ENCODE peak calls at places on chromosomes 16 and 17, in five cellular contexts. M is gastrocnemius medialis, Z is H54, J is IMR-90, H is prostate gland. K is an unnamed sample.

GRCh38 chr16:54933281-54934150 is 2.9 kb downstream of the IRX5 start:
- DNase-seq in M (no peak), J (no peak), Z (no peak), H (no peak), K (no peak)

GRCh38 chr16:61274211-61274610 is 762.0 kb downstream of the CDH8 start:
- DNase-seq in M (no peak), J (no peak), Z (no peak), H (no peak), K (no peak)

GRCh38 chr17:31499771-31500554 is 108.5 kb downstream of the RAB11FIP4 start:
- DNase-seq in Z (peak; percentile 30), M (peak; percentile 85), H (no peak), J (peak; percentile 22), K (peak; percentile 64)

GRCh38 chr16:56983211-56983751 is 6.1 kb upstream of the NLRC5 start:
- DNase-seq in Z (no peak), H (no peak), M (no peak), J (no peak), K (no peak)

GRCh38 chr17:13362341-13363122 is 239.2 kb downstream of the HS3ST3A1 start:
- DNase-seq in M (no peak), H (no peak), Z (no peak), J (peak; percentile 91), K (peak; percentile 35)

GRCh38 chr17:57879437-57880085 is 29.7 kb upstream of the MRPS23 start:
- DNase-seq in M (peak; percentile 77), Z (peak; percentile 74), H (peak; percentile 43), J (no peak), K (no peak)

GRCh38 chr16:79632289-79632688 is 31.8 kb upstream of the MAF start:
- DNase-seq in J (no peak), H (no peak), Z (no peak), M (no peak), K (no peak)

GRCh38 chr17:29119265-29119664 is 60.9 kb downstream of the MYO18A start:
- DNase-seq in Z (no peak), H (no peak), J (no peak), M (no peak), K (no peak)

GRCh38 chr16:47316686-47317085 is 144.2 kb downstream of the ITFG1 start:
- DNase-seq in Z (no peak), J (no peak), H (no peak), M (no peak), K (no peak)

GRCh38 chr17:81967533-81968395 is 6.8 kb upstream of the NOTUM start:
- DNase-seq in M (peak; percentile 55), H (peak; percentile 40), Z (peak; percentile 80), J (peak; percentile 32), K (peak; percentile 84)

DNA sequence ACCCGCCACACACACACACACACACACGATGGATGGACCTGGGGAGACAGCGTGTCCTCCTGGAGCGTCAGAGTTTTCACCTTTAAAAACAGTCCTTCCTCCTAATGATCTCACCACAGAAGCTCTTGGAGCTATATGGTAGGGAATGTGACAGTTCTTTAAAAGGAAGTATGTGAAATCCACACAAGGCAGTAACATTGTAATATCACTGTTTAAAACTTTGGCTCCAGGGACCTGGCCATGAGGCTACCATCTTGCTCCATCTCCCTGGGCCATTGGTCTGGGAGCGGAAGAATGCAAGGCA is 302.4 kb downstream of the SOX9 start:
- DNase-seq in J (no peak), M (no peak), H (no peak), Z (no peak), K (no peak)
- TF ChIP-seq POLR2A in J (no peak), M (no peak), H (no peak), Z (no peak), K (no peak)

GRCh38 chr17:44749076-44750020 is 9.4 kb upstream of the ADAM11 start:
- DNase-seq in Z (no peak), H (no peak), M (no peak), J (no peak), K (no peak)

GRCh38 chr17:44747566-44747965 is 11.2 kb upstream of the ADAM11 start:
- DNase-seq in H (no peak), M (no peak), Z (no peak), J (no peak), K (no peak)

GRCh38 chr17:44741316-44741715 is 17.5 kb upstream of the ADAM11 start:
- DNase-seq in H (no peak), M (no peak), J (no peak), Z (no peak), K (no peak)

DNA sequence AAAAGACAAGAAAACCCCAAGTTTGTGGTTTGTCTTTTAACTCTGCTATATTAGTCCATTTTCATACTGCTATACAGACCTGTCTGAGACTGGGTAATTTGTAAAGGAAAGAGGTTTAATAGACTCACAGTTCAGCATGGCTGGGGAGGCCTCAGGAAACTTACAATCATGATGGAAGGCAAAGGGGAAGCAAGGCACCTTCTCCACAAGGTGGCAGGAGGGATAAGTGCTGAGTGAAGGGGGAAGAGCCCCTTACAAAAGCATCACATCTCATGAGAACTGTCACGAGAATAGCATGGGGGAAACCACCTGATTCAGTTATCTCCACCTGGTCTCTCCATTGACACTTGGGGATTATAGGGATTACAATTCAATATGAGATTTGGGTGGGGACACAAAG is 13.5 kb upstream of the ADAM11 start:
- DNase-seq in M (no peak), J (no peak), H (no peak), Z (no peak), K (no peak)
- TF ChIP-seq POLR2A in M (no peak), J (no peak), H (no peak), Z (no peak), K (no peak)

GRCh38 chr17:2510559-2510958 is 1.1 kb downstream of the METTL16 start:
- DNase-seq in M (no peak), J (no peak), H (no peak), Z (no peak), K (no peak)

GRCh38 chr17:2508035-2508434 is 3.7 kb downstream of the METTL16 start:
- DNase-seq in J (no peak), Z (no peak), H (no peak), M (no peak), K (no peak)

GRCh38 chr17:2511138-2511461 is 588 bp downstream of the METTL16 start:
- DNase-seq in J (no peak), H (no peak), Z (no peak), M (no peak), K (no peak)

GRCh38 chr17:2517539-2517938 is 5.9 kb upstream of the METTL16 start:
- DNase-seq in J (no peak), Z (no peak), H (no peak), M (no peak), K (no peak)

DNA sequence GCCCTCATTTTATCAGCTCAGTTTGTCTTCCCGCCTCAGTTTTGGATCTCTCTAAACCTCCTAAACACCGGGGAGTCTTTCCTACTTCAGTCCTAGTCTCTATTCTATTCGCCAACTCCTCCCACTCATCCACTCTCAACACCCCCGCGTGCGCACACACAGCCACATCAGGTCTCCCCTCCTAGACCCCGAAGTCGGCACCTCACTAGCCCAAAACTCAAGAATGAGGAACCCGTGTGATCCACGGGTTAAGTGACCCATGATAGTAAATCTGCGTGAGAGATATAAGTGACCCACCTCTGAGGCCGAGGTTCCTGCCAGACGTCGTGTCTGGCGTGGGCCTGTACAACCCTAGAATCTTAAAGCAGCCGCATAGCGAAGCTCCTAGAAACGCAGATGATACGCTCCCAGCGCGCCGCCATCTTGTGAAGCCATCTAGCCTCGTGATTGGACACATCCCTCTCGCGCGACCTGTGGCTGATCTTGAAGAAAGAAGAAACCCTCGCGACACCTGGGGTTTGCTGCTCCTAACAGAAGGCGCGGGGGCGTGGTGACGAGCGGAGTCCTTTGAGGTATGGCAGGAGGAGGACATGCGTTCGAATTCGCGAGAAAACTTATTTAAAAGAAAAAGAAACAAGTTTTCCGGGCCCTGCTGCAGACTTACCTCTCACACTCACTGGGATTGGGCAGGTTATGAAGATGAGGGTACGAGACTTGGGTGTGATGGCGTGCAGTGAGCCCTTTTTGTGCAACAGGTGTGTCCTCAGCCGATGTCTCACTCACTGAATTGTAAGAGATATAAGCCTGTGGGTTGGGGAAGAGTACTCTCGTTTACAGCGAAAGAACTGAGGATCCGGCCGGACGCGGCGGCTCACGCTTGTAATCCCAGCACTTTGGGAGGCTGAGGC is at the start of gene METTL16:
- DNase-seq in M (peak; percentile 95), Z (peak; percentile 96), H (peak; percentile 98), J (peak; percentile 99), K (peak; percentile 99)
- TF ChIP-seq POLR2A in M (peak; percentile 68), Z (peak; percentile 55), H (peak; percentile 66), J (peak; percentile 93), K (no peak)

DNA sequence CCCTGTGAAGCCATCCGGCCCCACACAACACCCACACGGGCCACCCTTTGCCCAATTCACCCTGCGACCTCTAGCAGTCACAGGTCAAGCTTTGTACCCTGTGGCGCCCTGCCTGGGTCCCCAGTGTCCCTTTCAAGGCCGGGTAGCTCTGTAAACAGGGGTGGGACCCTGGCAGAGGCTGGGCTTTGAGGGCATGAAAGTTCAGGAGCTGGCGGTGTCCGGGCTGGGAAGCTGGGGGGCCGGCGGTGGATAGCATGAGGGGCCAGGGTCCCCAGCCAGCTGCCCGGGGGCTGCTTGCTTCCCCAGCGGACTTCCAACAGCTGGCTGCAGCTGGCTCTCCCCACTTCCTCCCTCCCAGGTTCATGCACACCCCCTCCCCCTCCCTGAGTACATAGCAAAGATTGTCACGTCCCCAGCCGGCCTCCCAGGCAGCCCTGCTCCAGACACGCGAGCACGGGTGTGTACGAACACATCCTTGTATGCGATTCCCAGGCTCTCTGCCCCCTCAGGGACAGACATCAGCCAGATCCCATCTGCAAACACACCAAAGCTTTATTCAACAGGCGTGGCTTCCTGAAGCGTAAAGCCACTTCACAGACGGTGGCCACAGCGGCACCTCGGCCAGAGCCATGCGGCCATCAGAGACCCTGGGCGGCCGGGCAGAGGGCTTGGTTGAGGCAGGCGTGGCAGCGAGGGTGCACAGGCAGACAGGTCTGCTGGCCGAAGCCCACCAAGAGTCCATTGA is 8.2 kb downstream of the NTHL1 start:
- DNase-seq in Z (no peak), M (peak; percentile 40), H (peak; percentile 86), J (peak; percentile 93), K (peak; percentile 92)
- TF ChIP-seq POLR2A in Z (no peak), M (no peak), H (no peak), J (peak; percentile 33), K (no peak)

GRCh38 chr16:593406-593805 is 3.5 kb downstream of the RAB40C start:
- DNase-seq in J (no peak), H (peak; percentile 84), Z (no peak), M (no peak), K (no peak)
- TF ChIP-seq POLR2A in J (no peak), H (peak; percentile 44), Z (no peak), M (no peak), K (no peak)

GRCh38 chr17:7687908-7688807 is at the start of gene WRAP53:
- DNase-seq in M (peak; percentile 98), H (peak; percentile 99), J (peak; percentile 99), Z (peak; percentile 84), K (peak; percentile 99)

GRCh38 chr17:7687072-7687907 is at the start of gene TP53:
- DNase-seq in M (peak; percentile 92), Z (no peak), J (peak; percentile 90), H (peak; percentile 93), K (peak; percentile 93)

GRCh38 chr17:7684856-7685532 is 2.3 kb downstream of the TP53 start:
- DNase-seq in J (no peak), Z (no peak), H (no peak), M (no peak), K (no peak)

GRCh38 chr17:7686221-7687071 is 844 bp downstream of the TP53 start:
- DNase-seq in Z (no peak), M (peak; percentile 51), J (peak; percentile 73), H (peak; percentile 66), K (peak; percentile 85)

GRCh38 chr17:7685533-7686220 is 1.6 kb downstream of the TP53 start:
- DNase-seq in J (peak; percentile 92), M (peak; percentile 83), Z (peak; percentile 50), H (peak; percentile 93), K (peak; percentile 95)
- TF ChIP-seq POLR2A in J (no peak), M (peak; percentile 51), Z (no peak), H (peak; percentile 51), K (no peak)